ENCODE peak calls at places on chromosomes 11 and 22, in six cellular contexts. D is cardiac fibroblast, H is colonic mucosa, T is kidney, K is brain microvascular endothelial cell, V is ovary. W is an unnamed sample.

GRCh38 chr22:35540600-35541253 is at the start of gene RASD2:
- DNase-seq in T (no peak), D (no peak), V (peak; percentile 48), H (peak; percentile 25), K (no peak), W (no peak)

GRCh38 chr22:36333632-36334031 is 54.1 kb downstream of the MYH9 start:
- DNase-seq in H (no peak), T (no peak), K (no peak), V (no peak), D (no peak), W (no peak)

GRCh38 chr11:130427581-130428211 is 713 bp downstream of the ADAMTS8 start:
- DNase-seq in T (no peak), V (no peak), H (no peak), D (no peak), K (no peak), W (no peak)

GRCh38 chr11:112310414-112310813 is 49.8 kb upstream of the PLET1 start:
- DNase-seq in H (no peak), T (no peak), D (peak; percentile 50), V (no peak), K (no peak), W (peak; percentile 81)

GRCh38 chr11:578276-579035 is 2.2 kb downstream of the PHRF1 start:
- DNase-seq in D (no peak), T (no peak), V (no peak), K (no peak), H (no peak), W (no peak)

GRCh38 chr11:14380947-14381555 is 22.1 kb upstream of the RRAS2 start:
- DNase-seq in V (peak; percentile 66), H (peak; percentile 76), D (peak; percentile 71), K (no peak), T (peak; percentile 88), W (peak; percentile 46)

GRCh38 chr11:71101606-71102005 is 150.8 kb downstream of the SHANK2 start:
- DNase-seq in D (no peak), V (no peak), T (peak; percentile 41), K (no peak), H (no peak), W (no peak)

GRCh38 chr11:131668867-131669780 is 298.7 kb downstream of the NTM start:
- DNase-seq in D (peak; percentile 48), T (no peak), H (peak; percentile 32), K (peak; percentile 24), V (no peak), W (peak; percentile 71)

GRCh38 chr11:70876685-70877084 is 375.7 kb downstream of the SHANK2 start:
- DNase-seq in V (no peak), H (no peak), K (no peak), T (peak; percentile 26), D (no peak), W (no peak)

GRCh38 chr11:36148701-36149100 is 140.5 kb downstream of the COMMD9 start:
- DNase-seq in V (no peak), H (no peak), K (no peak), T (no peak), D (no peak), W (no peak)

GRCh38 chr11:27183672-27184457 is 143.2 kb downstream of the BBOX1 start:
- DNase-seq in V (peak; percentile 74), K (peak; percentile 53), D (peak; percentile 85), T (no peak), H (peak; percentile 80), W (peak; percentile 87)

GRCh38 chr11:69130586-69131566 is 24.9 kb upstream of the SMIM38 start:
- DNase-seq in T (peak; percentile 50), K (no peak), V (no peak), D (no peak), H (no peak), W (peak; percentile 17)

DNA sequence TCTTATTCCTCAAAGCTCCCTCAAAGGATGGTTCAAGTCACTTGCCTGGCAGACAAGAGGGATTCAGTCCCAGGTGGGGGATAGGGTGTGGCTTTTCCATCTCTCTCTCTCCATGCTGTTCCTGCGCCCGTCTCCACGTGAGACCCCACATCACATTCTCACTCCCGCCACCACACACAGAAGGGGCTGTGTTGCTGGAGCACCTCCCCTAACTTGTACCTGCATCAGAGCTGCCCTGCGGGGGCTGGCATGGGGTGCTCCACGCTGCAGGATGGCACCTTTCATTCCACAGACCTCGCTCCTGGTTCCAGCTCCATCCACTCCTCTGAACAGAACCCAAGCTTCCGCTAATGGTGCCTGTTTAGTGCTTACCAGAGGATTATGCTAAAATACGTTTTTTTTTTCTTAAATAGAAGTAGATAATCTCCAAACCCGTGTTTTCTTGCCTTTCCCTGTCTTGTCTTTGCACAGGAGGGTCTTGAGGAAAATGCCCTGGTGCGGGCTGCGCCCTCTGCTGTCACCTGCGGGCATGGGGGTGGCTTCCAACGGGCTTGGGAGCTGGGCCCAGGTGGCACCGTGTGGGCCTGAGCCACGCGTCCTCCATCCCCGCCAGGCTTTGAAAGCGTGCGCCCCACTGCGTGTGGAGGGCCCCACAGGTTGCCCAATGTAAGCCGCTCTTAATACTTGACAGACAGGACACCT is 985.6 kb downstream of the BRD1 start:
- DNase-seq in D (no peak), T (peak; percentile 49), K (no peak), H (no peak), V (no peak), W (no peak)
- TF ChIP-seq CTCF in D (no peak), T (no peak), K (no peak), H (no peak), V (no peak), W (no peak)

GRCh38 chr22:37428649-37429586 is 1.6 kb upstream of the ELFN2 start:
- DNase-seq in D (peak; percentile 58), T (no peak), V (no peak), H (peak; percentile 45), K (no peak), W (peak; percentile 59)

GRCh38 chr22:37425800-37426531 is 1.3 kb downstream of the ELFN2 start:
- DNase-seq in D (peak; percentile 30), V (no peak), T (no peak), H (no peak), K (no peak), W (peak; percentile 48)

GRCh38 chr22:37426532-37427127 is 649 bp downstream of the ELFN2 start:
- DNase-seq in K (no peak), T (no peak), H (no peak), V (no peak), D (no peak), W (peak; percentile 18)

GRCh38 chr22:37427128-37427710 is at the start of gene ELFN2:
- DNase-seq in D (peak; percentile 36), H (no peak), K (no peak), T (peak; percentile 85), V (no peak), W (no peak)

DNA sequence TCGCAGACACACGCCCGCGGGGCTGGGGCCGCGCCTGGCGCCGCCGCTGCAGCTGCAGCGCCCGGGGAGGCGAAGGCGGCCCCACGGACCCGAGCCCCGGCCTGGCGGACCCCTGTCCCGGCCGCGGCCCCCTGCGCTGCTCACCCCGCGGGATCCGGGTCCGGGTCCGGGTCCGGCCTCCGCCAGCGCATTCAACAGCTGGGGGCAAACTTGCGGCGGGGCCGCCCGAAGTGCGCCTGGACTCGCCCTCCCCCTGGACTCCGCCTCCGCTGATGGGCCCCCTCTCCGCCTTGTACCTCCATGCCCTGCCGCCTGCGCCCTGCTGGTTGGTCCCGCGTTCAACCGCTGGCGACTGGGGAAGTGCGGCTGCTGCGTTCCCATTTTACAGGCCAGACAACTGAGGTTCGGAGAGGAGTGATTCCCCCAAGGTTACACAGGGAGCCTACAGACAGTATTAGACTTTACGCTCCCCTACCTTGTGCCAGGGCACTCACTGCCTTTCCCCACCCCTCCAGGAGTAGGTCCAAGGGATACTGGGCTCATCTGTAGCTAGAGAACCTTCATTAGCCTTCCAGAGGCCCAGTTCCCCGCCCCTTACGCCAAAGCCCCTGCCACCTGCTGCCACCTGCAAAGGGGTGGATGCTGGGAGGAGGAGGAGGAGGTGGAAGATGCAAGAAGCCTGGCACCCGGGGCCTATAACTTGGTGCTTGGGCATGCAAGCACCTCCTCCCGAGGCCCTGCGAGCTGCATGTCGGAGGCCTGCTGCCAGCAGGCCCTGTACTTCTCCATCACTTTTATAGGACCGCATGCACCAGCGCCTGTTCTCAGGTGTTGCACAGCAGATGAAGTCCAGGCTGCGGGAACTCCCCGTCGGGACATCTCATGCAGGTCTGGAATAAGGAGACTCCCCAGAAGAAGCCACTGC is 694 bp upstream of the ELFN2 start:
- DNase-seq in T (no peak), V (no peak), D (no peak), H (no peak), K (no peak), W (no peak)
- H3K4me3 ChIP-seq in T (no peak overlapping the region), V (no peak overlapping the region), D (peak overlapping the region; percentile 22), H (no peak overlapping the region), K (peak overlapping the region; percentile 58), W (peak overlapping the region; percentile 61)

GRCh38 chr11:5553347-5553746 is 5.0 kb upstream of the OR52H1 start:
- DNase-seq in D (no peak), T (no peak), H (no peak), K (no peak), V (no peak), W (peak; percentile 15)
- TF ChIP-seq CTCF in D (peak; percentile 11), T (no peak), H (no peak), K (no peak), V (no peak), W (peak; percentile 26)

GRCh38 chr22:49333206-49333605 is 494.5 kb downstream of the BRD1 start:
- DNase-seq in D (no peak), T (no peak), K (no peak), H (no peak), V (no peak), W (no peak)
- H3K4me3 ChIP-seq in D (no peak overlapping the region), T (no peak overlapping the region), K (no peak overlapping the region), H (no peak overlapping the region), V (no peak overlapping the region), W (no peak overlapping the region)

DNA sequence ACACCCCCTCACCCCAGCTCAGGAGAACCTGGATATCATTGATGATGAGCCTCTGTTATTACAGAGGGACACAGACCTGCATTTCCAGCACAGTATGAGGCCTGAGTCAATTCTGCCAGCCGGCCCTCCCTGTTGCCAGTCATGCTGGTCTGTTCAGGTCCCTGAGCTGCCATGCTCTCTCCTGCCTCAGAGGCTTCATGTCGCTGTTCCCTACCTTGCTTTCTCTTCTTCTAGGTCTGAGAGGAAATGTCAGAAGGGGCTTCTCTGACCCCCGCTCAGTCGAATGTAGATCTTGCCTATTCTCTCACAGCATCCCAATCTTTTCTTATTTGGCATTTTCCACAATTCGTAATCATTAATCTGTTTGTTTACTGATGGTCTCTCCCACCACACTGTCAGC is 21.8 kb upstream of the ABCC8 start:
- DNase-seq in K (no peak), T (peak; percentile 29), H (no peak), D (no peak), V (no peak), W (peak; percentile 19)
- TF ChIP-seq CTCF in K (peak; percentile 41), T (no peak), H (no peak), D (peak; percentile 26), V (no peak), W (peak; percentile 41)

GRCh38 chr22:27776410-27776958 is 25.1 kb downstream of the MN1 start:
- DNase-seq in V (no peak), K (no peak), T (no peak), H (no peak), D (no peak), W (no peak)
- H3K4me3 ChIP-seq in V (no peak overlapping the region), K (no peak overlapping the region), T (no peak overlapping the region), H (no peak overlapping the region), D (no peak overlapping the region), W (no peak overlapping the region)

W was measured in choroid plexus epithelial cell.